ENCODE peak calls at places on chromosomes 7 and 10, in nine cellular contexts. One of them, this sample, is unnamed.

GRCh38 chr7:127903913-127904705 is 127.1 kb downstream of the LRRC4 start:
- DNase-seq in right atrium auricular region: no peak
- DNase-seq in upper lobe of right lung: no peak
- DNase-seq in HCT116: no peak
- DNase-seq in heart right ventricle: no peak
- DNase-seq in heart left ventricle: no peak
- DNase-seq in prostate gland: no peak
- DNase-seq in epithelial cell of prostate: no peak
- DNase-seq in tibial nerve: no peak
- DNase-seq in this sample: no peak

GRCh38 chr7:69738396-69738889 is 140.2 kb downstream of the AUTS2 start:
- DNase-seq in prostate gland: no peak
- DNase-seq in right atrium auricular region: no peak
- DNase-seq in HCT116: no peak
- DNase-seq in tibial nerve: no peak
- DNase-seq in heart left ventricle: no peak
- DNase-seq in upper lobe of right lung: no peak
- DNase-seq in epithelial cell of prostate: no peak
- DNase-seq in heart right ventricle: no peak
- DNase-seq in this sample: peak

GRCh38 chr10:3248526-3249255 is 76.1 kb upstream of the PITRM1 start:
- DNase-seq in heart right ventricle: no peak
- DNase-seq in HCT116: peak
- DNase-seq in upper lobe of right lung: no peak
- DNase-seq in epithelial cell of prostate: peak
- DNase-seq in tibial nerve: no peak
- DNase-seq in heart left ventricle: no peak
- DNase-seq in prostate gland: no peak
- DNase-seq in right atrium auricular region: no peak
- DNase-seq in this sample: peak

GRCh38 chr7:29946428-29947186 is 43.0 kb downstream of the SCRN1 start:
- DNase-seq in upper lobe of right lung: no peak
- DNase-seq in heart left ventricle: peak
- DNase-seq in HCT116: peak
- DNase-seq in heart right ventricle: no peak
- DNase-seq in prostate gland: no peak
- DNase-seq in tibial nerve: no peak
- DNase-seq in epithelial cell of prostate: no peak
- DNase-seq in right atrium auricular region: no peak
- DNase-seq in this sample: peak

GRCh38 chr10:6305762-6306321 is 103.1 kb downstream of the PFKFB3 start:
- DNase-seq in prostate gland: no peak
- DNase-seq in tibial nerve: no peak
- DNase-seq in HCT116: no peak
- DNase-seq in right atrium auricular region: no peak
- DNase-seq in heart left ventricle: no peak
- DNase-seq in upper lobe of right lung: no peak
- DNase-seq in heart right ventricle: no peak
- DNase-seq in epithelial cell of prostate: no peak
- DNase-seq in this sample: no peak

GRCh38 chr10:120607710-120608703 is 151.0 kb downstream of the PLPP4 start:
- DNase-seq in prostate gland: no peak
- DNase-seq in upper lobe of right lung: no peak
- DNase-seq in epithelial cell of prostate: no peak
- DNase-seq in tibial nerve: no peak
- DNase-seq in heart left ventricle: no peak
- DNase-seq in right atrium auricular region: no peak
- DNase-seq in HCT116: no peak
- DNase-seq in heart right ventricle: no peak
- DNase-seq in this sample: no peak

GRCh38 chr10:29324220-29324831 is 35.5 kb downstream of the LYZL1 start:
- DNase-seq in right atrium auricular region: no peak
- DNase-seq in heart left ventricle: no peak
- DNase-seq in prostate gland: no peak
- DNase-seq in tibial nerve: no peak
- DNase-seq in heart right ventricle: no peak
- DNase-seq in epithelial cell of prostate: no peak
- DNase-seq in HCT116: no peak
- DNase-seq in upper lobe of right lung: no peak
- DNase-seq in this sample: no peak

GRCh38 chr10:84343831-84344230 is 15.4 kb downstream of the CCSER2 start:
- DNase-seq in heart right ventricle: no peak
- DNase-seq in upper lobe of right lung: no peak
- DNase-seq in prostate gland: no peak
- DNase-seq in epithelial cell of prostate: no peak
- DNase-seq in heart left ventricle: no peak
- DNase-seq in tibial nerve: no peak
- DNase-seq in right atrium auricular region: no peak
- DNase-seq in HCT116: no peak
- DNase-seq in this sample: no peak

GRCh38 chr10:132829403-132829802 is 43.5 kb upstream of the NKX6-2 start:
- DNase-seq in tibial nerve: no peak
- DNase-seq in prostate gland: no peak
- DNase-seq in epithelial cell of prostate: no peak
- DNase-seq in HCT116: no peak
- DNase-seq in upper lobe of right lung: no peak
- DNase-seq in right atrium auricular region: no peak
- DNase-seq in heart left ventricle: no peak
- DNase-seq in heart right ventricle: no peak
- DNase-seq in this sample: no peak

DNA sequence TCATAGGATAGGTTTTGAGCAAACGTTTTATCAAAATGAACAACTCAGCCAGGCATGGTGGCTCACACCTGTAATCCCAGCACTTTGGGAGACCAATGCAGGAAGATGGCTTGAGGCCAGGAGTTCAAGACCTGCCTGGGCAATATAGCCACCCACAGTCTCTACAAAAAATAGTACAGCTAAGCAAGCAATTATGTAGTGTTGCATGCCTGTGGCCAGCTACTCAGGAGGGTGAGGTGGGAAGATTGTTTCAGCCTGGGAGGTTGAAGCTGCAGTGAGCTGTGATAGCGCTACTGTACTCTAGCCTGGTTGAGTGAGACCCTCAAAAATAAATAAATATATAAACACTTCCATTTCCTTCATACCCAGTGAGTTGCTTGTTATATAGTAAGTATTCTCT is 67.1 kb downstream of the LSMEM1 start:
- DNase-seq in right atrium auricular region: no peak
- DNase-seq in upper lobe of right lung: no peak
- DNase-seq in tibial nerve: no peak
- DNase-seq in heart right ventricle: no peak
- DNase-seq in HCT116: no peak
- DNase-seq in epithelial cell of prostate: no peak
- DNase-seq in heart left ventricle: no peak
- DNase-seq in prostate gland: no peak
- DNase-seq in this sample: no peak
- H3K27ac ChIP-seq in right atrium auricular region: no peak
- H3K27ac ChIP-seq in upper lobe of right lung: no peak
- H3K27ac ChIP-seq in tibial nerve: no peak
- H3K27ac ChIP-seq in heart right ventricle: no peak
- H3K27ac ChIP-seq in HCT116: no peak
- H3K27ac ChIP-seq in epithelial cell of prostate: no peak
- H3K27ac ChIP-seq in heart left ventricle: no peak
- H3K27ac ChIP-seq in prostate gland: no peak
- H3K27ac ChIP-seq in this sample: no peak

GRCh38 chr10:110420401-110421193 is 77.1 kb upstream of the DUSP5 start:
- DNase-seq in epithelial cell of prostate: no peak
- DNase-seq in heart right ventricle: no peak
- DNase-seq in tibial nerve: peak
- DNase-seq in upper lobe of right lung: no peak
- DNase-seq in prostate gland: no peak
- DNase-seq in right atrium auricular region: no peak
- DNase-seq in HCT116: no peak
- DNase-seq in heart left ventricle: no peak
- DNase-seq in this sample: peak
- H3K27ac ChIP-seq in epithelial cell of prostate: peak
- H3K27ac ChIP-seq in heart right ventricle: no peak
- H3K27ac ChIP-seq in tibial nerve: no peak
- H3K27ac ChIP-seq in upper lobe of right lung: no peak
- H3K27ac ChIP-seq in prostate gland: no peak
- H3K27ac ChIP-seq in right atrium auricular region: no peak
- H3K27ac ChIP-seq in HCT116: no peak
- H3K27ac ChIP-seq in heart left ventricle: no peak
- H3K27ac ChIP-seq in this sample: peak

GRCh38 chr10:112960151-112960681 is 10.2 kb downstream of the TCF7L2 start:
- DNase-seq in prostate gland: no peak
- DNase-seq in right atrium auricular region: no peak
- DNase-seq in epithelial cell of prostate: no peak
- DNase-seq in heart left ventricle: no peak
- DNase-seq in tibial nerve: no peak
- DNase-seq in heart right ventricle: no peak
- DNase-seq in upper lobe of right lung: no peak
- DNase-seq in HCT116: no peak
- DNase-seq in this sample: no peak

GRCh38 chr10:112959207-112959838 is 9.3 kb downstream of the TCF7L2 start:
- DNase-seq in prostate gland: no peak
- DNase-seq in right atrium auricular region: no peak
- DNase-seq in heart left ventricle: no peak
- DNase-seq in heart right ventricle: no peak
- DNase-seq in upper lobe of right lung: no peak
- DNase-seq in tibial nerve: no peak
- DNase-seq in epithelial cell of prostate: no peak
- DNase-seq in HCT116: peak
- DNase-seq in this sample: no peak

GRCh38 chr10:112957589-112958202 is 7.6 kb downstream of the TCF7L2 start:
- DNase-seq in prostate gland: no peak
- DNase-seq in HCT116: no peak
- DNase-seq in upper lobe of right lung: no peak
- DNase-seq in tibial nerve: no peak
- DNase-seq in epithelial cell of prostate: no peak
- DNase-seq in heart left ventricle: no peak
- DNase-seq in right atrium auricular region: no peak
- DNase-seq in heart right ventricle: no peak
- DNase-seq in this sample: peak

GRCh38 chr10:112956631-112957350 is 6.7 kb downstream of the TCF7L2 start:
- DNase-seq in HCT116: no peak
- DNase-seq in upper lobe of right lung: no peak
- DNase-seq in heart right ventricle: no peak
- DNase-seq in prostate gland: peak
- DNase-seq in epithelial cell of prostate: no peak
- DNase-seq in heart left ventricle: no peak
- DNase-seq in right atrium auricular region: no peak
- DNase-seq in tibial nerve: no peak
- DNase-seq in this sample: no peak

GRCh38 chr10:112958275-112958995 is 8.4 kb downstream of the TCF7L2 start:
- DNase-seq in heart left ventricle: no peak
- DNase-seq in HCT116: no peak
- DNase-seq in right atrium auricular region: no peak
- DNase-seq in epithelial cell of prostate: no peak
- DNase-seq in upper lobe of right lung: no peak
- DNase-seq in prostate gland: no peak
- DNase-seq in heart right ventricle: no peak
- DNase-seq in tibial nerve: no peak
- DNase-seq in this sample: peak
- H3K27ac ChIP-seq in heart left ventricle: no peak
- H3K27ac ChIP-seq in HCT116: peak
- H3K27ac ChIP-seq in right atrium auricular region: peak
- H3K27ac ChIP-seq in epithelial cell of prostate: peak
- H3K27ac ChIP-seq in upper lobe of right lung: no peak
- H3K27ac ChIP-seq in prostate gland: no peak
- H3K27ac ChIP-seq in heart right ventricle: no peak
- H3K27ac ChIP-seq in tibial nerve: no peak
- H3K27ac ChIP-seq in this sample: peak

GRCh38 chr10:62052276-62052675 is 150.8 kb downstream of the ARID5B start:
- DNase-seq in right atrium auricular region: no peak
- DNase-seq in upper lobe of right lung: no peak
- DNase-seq in heart left ventricle: no peak
- DNase-seq in tibial nerve: no peak
- DNase-seq in heart right ventricle: no peak
- DNase-seq in HCT116: no peak
- DNase-seq in epithelial cell of prostate: no peak
- DNase-seq in prostate gland: no peak
- DNase-seq in this sample: no peak
- H3K27ac ChIP-seq in right atrium auricular region: peak
- H3K27ac ChIP-seq in upper lobe of right lung: no peak
- H3K27ac ChIP-seq in heart left ventricle: peak
- H3K27ac ChIP-seq in tibial nerve: peak
- H3K27ac ChIP-seq in heart right ventricle: peak
- H3K27ac ChIP-seq in HCT116: no peak
- H3K27ac ChIP-seq in epithelial cell of prostate: no peak
- H3K27ac ChIP-seq in prostate gland: no peak
- H3K27ac ChIP-seq in this sample: peak

GRCh38 chr7:140330128-140330527 is 68.2 kb downstream of the SLC37A3 start:
- DNase-seq in right atrium auricular region: no peak
- DNase-seq in HCT116: no peak
- DNase-seq in heart left ventricle: no peak
- DNase-seq in prostate gland: no peak
- DNase-seq in tibial nerve: no peak
- DNase-seq in epithelial cell of prostate: no peak
- DNase-seq in upper lobe of right lung: no peak
- DNase-seq in heart right ventricle: no peak
- DNase-seq in this sample: no peak
- H3K27ac ChIP-seq in right atrium auricular region: no peak
- H3K27ac ChIP-seq in HCT116: no peak
- H3K27ac ChIP-seq in heart left ventricle: no peak
- H3K27ac ChIP-seq in prostate gland: no peak
- H3K27ac ChIP-seq in tibial nerve: no peak
- H3K27ac ChIP-seq in epithelial cell of prostate: no peak
- H3K27ac ChIP-seq in upper lobe of right lung: no peak
- H3K27ac ChIP-seq in heart right ventricle: no peak
- H3K27ac ChIP-seq in this sample: no peak

GRCh38 chr7:25031432-25031831 is 51.5 kb upstream of the OSBPL3 start:
- DNase-seq in epithelial cell of prostate: no peak
- DNase-seq in upper lobe of right lung: no peak
- DNase-seq in heart left ventricle: no peak
- DNase-seq in right atrium auricular region: no peak
- DNase-seq in heart right ventricle: no peak
- DNase-seq in HCT116: no peak
- DNase-seq in prostate gland: no peak
- DNase-seq in tibial nerve: no peak
- DNase-seq in this sample: peak
- H3K27ac ChIP-seq in epithelial cell of prostate: peak
- H3K27ac ChIP-seq in upper lobe of right lung: no peak
- H3K27ac ChIP-seq in heart left ventricle: no peak
- H3K27ac ChIP-seq in right atrium auricular region: no peak
- H3K27ac ChIP-seq in heart right ventricle: no peak
- H3K27ac ChIP-seq in HCT116: no peak
- H3K27ac ChIP-seq in prostate gland: no peak
- H3K27ac ChIP-seq in tibial nerve: no peak
- H3K27ac ChIP-seq in this sample: no peak

GRCh38 chr7:151891182-151891581 is 14.3 kb upstream of the PRKAG2 start:
- DNase-seq in HCT116: no peak
- DNase-seq in heart right ventricle: no peak
- DNase-seq in tibial nerve: no peak
- DNase-seq in upper lobe of right lung: no peak
- DNase-seq in epithelial cell of prostate: no peak
- DNase-seq in prostate gland: no peak
- DNase-seq in heart left ventricle: peak
- DNase-seq in right atrium auricular region: no peak
- DNase-seq in this sample: no peak
- H3K27ac ChIP-seq in HCT116: no peak
- H3K27ac ChIP-seq in heart right ventricle: peak
- H3K27ac ChIP-seq in tibial nerve: no peak
- H3K27ac ChIP-seq in upper lobe of right lung: no peak
- H3K27ac ChIP-seq in epithelial cell of prostate: no peak
- H3K27ac ChIP-seq in prostate gland: no peak
- H3K27ac ChIP-seq in heart left ventricle: no peak
- H3K27ac ChIP-seq in right atrium auricular region: no peak
- H3K27ac ChIP-seq in this sample: no peak

GRCh38 chr10:113284635-113285034 is 268.2 kb upstream of the HABP2 start:
- DNase-seq in tibial nerve: no peak
- DNase-seq in epithelial cell of prostate: no peak
- DNase-seq in heart right ventricle: no peak
- DNase-seq in prostate gland: no peak
- DNase-seq in right atrium auricular region: no peak
- DNase-seq in upper lobe of right lung: no peak
- DNase-seq in HCT116: no peak
- DNase-seq in heart left ventricle: no peak
- DNase-seq in this sample: no peak
- H3K27ac ChIP-seq in tibial nerve: no peak
- H3K27ac ChIP-seq in epithelial cell of prostate: no peak
- H3K27ac ChIP-seq in heart right ventricle: no peak
- H3K27ac ChIP-seq in prostate gland: no peak
- H3K27ac ChIP-seq in right atrium auricular region: no peak
- H3K27ac ChIP-seq in upper lobe of right lung: no peak
- H3K27ac ChIP-seq in HCT116: no peak
- H3K27ac ChIP-seq in heart left ventricle: no peak
- H3K27ac ChIP-seq in this sample: no peak

This sample was measured in fibroblast of lung.